ENCODE peak calls at places on chromosome 19, in six cellular contexts. R is activated CD4-positive, CD25-positive, alpha-beta regulatory T cell; O is C1 segment of cervical spinal cord; S is nephron progenitor cell; E is brain microvascular endothelial cell; L is GM04504. A is an unnamed sample.

GRCh38 chr19:52748336-52748950 is 13.6 kb upstream of the ZNF611 start:
- DNase-seq in R (no peak), E (no peak), L (no peak), S (no peak), O (no peak), A (no peak)

GRCh38 chr19:40513345-40513678 is 46.5 kb downstream of the SPTBN4 start:
- DNase-seq in E (no peak), L (no peak), R (no peak), O (no peak), S (no peak), A (no peak)

GRCh38 chr19:28234637-28235036 is 978.3 kb downstream of the UQCRFS1 start:
- DNase-seq in E (peak), L (peak), S (no peak), R (no peak), O (no peak), A (no peak)

GRCh38 chr19:42023121-42023942 is 29.3 kb upstream of the ATP1A3 start:
- DNase-seq in R (no peak), O (no peak), S (peak), L (no peak), E (peak), A (no peak)

GRCh38 chr19:41914906-41915247 is 13.4 kb downstream of the ERFL start:
- DNase-seq in L (no peak), S (no peak), O (no peak), E (no peak), R (no peak), A (no peak)

GRCh38 chr19:14471436-14472187 is 3.5 kb downstream of the PTGER1 start:
- DNase-seq in S (no peak), R (no peak), L (no peak), O (no peak), E (no peak), A (no peak)

GRCh38 chr19:33186835-33187540 is 7.1 kb upstream of the LRP3 start:
- DNase-seq in S (peak), R (no peak), L (no peak), O (no peak), E (no peak), A (no peak)

GRCh38 chr19:11168568-11168967 is 13.0 kb upstream of the SPC24 start:
- DNase-seq in S (no peak), R (no peak), O (no peak), L (peak), E (peak), A (no peak)

GRCh38 chr19:13149628-13150186 is 468 bp downstream of the STX10 start:
- DNase-seq in R (no peak), E (peak), O (no peak), S (peak), L (no peak), A (no peak)

GRCh38 chr19:36265856-36266374 is 51.0 kb downstream of the ZNF146 start:
- DNase-seq in L (no peak), E (no peak), S (no peak), O (no peak), R (no peak), A (no peak)

GRCh38 chr19:42248270-42249148 is 6.1 kb upstream of the GSK3A start:
- DNase-seq in O (no peak), R (no peak), E (no peak), S (no peak), L (no peak), A (no peak)

GRCh38 chr19:15014579-15014978 is 34.7 kb upstream of the CASP14 start:
- DNase-seq in O (no peak), R (no peak), E (no peak), L (no peak), S (peak), A (no peak)

GRCh38 chr19:10228393-10228792 is 2.7 kb downstream of the S1PR2 start:
- DNase-seq in E (no peak), R (no peak), S (no peak), L (no peak), O (no peak), A (no peak)

GRCh38 chr19:3186891-3187661 is 1.3 kb downstream of the NCLN start:
- DNase-seq in L (no peak), S (no peak), R (no peak), O (no peak), E (no peak), A (no peak)

GRCh38 chr19:52923782-52924593 is 760 bp upstream of the ZNF888 start:
- DNase-seq in O (peak), L (no peak), E (peak), S (no peak), R (no peak), A (no peak)

GRCh38 chr19:1389033-1389940 is 5.6 kb downstream of the NDUFS7 start:
- DNase-seq in S (no peak), E (no peak), O (peak), L (no peak), R (no peak), A (peak)

GRCh38 chr19:11227201-11227886 is 12.1 kb upstream of the ANGPTL8 start:
- DNase-seq in R (no peak), O (no peak), S (no peak), L (no peak), E (no peak), A (no peak)

GRCh38 chr19:1883784-1884183 is 1.5 kb downstream of the ABHD17A start:
- DNase-seq in O (no peak), R (no peak), E (no peak), S (no peak), L (no peak), A (no peak)